ENCODE peak calls at places on chromosome 1, in six cellular contexts. N is AG08396, J is AG04449, K is left ventricle myocardium superior, R is GM19239, H is anterior cingulate cortex. G is an unnamed sample.

GRCh38 chr1:37515185-37516034 is 844 bp upstream of the MEAF6 start:
- DNase-seq in K (no peak), J (no peak), R (no peak), N (no peak), H (no peak), G (no peak)

GRCh38 chr1:111719135-111719534 is 20.1 kb downstream of the INKA2 start:
- DNase-seq in N (no peak), J (no peak), K (peak; percentile 25), H (no peak), R (no peak), G (no peak)

GRCh38 chr1:178055779-178056471 is 38.0 kb upstream of the RASAL2 start:
- DNase-seq in R (no peak), J (no peak), K (peak; percentile 43), H (no peak), N (no peak), G (peak; percentile 22)

GRCh38 chr1:20481643-20482498 is 4.1 kb downstream of the CAMK2N1 start:
- DNase-seq in H (no peak), N (no peak), K (no peak), J (no peak), R (no peak), G (no peak)

GRCh38 chr1:248730507-248731335 is 24.8 kb downstream of the LYPD8 start:
- DNase-seq in R (no peak), H (no peak), J (no peak), K (no peak), N (no peak), G (no peak)

GRCh38 chr1:24899581-24900485 is 30.2 kb downstream of the RUNX3 start:
- DNase-seq in K (no peak), J (no peak), H (no peak), N (no peak), R (no peak), G (no peak)

GRCh38 chr1:175600721-175601440 is 142.5 kb downstream of the TNR start:
- DNase-seq in K (no peak), N (no peak), J (no peak), R (peak; percentile 57), H (no peak), G (no peak)

GRCh38 chr1:226447932-226448670 is 40.2 kb upstream of the PARP1 start:
- DNase-seq in R (no peak), N (no peak), H (no peak), K (no peak), J (no peak), G (peak; percentile 15)

GRCh38 chr1:78491311-78492071 is 717 bp downstream of the PTGFR start:
- DNase-seq in J (no peak), K (peak; percentile 33), R (no peak), N (peak; percentile 62), H (no peak), G (no peak)

GRCh38 chr1:34899471-34899870 is 30.0 kb downstream of the DLGAP3 start:
- DNase-seq in R (no peak), N (no peak), K (no peak), J (no peak), H (no peak), G (no peak)